ENCODE peak calls at places on chromosome 5, in nine cellular contexts. One of them, this sample, is unnamed.

GRCh38 chr5:53479045-53479655 is 1.3 kb upstream of the FST start:
- DNase-seq in H4: no peak
- DNase-seq in C1 segment of cervical spinal cord: no peak
- DNase-seq in G401: no peak
- DNase-seq in upper lobe of right lung: no peak
- DNase-seq in ELR: no peak
- DNase-seq in bronchial epithelial cell: no peak
- DNase-seq in GM12865: no peak
- DNase-seq in amniotic stem cell: no peak
- DNase-seq in this sample: no peak

GRCh38 chr5:962386-962785 is 46.2 kb upstream of the NKD2 start:
- DNase-seq in bronchial epithelial cell: no peak
- DNase-seq in ELR: no peak
- DNase-seq in amniotic stem cell: no peak
- DNase-seq in upper lobe of right lung: no peak
- DNase-seq in H4: no peak
- DNase-seq in GM12865: no peak
- DNase-seq in C1 segment of cervical spinal cord: no peak
- DNase-seq in G401: no peak
- DNase-seq in this sample: no peak

GRCh38 chr5:35799751-35800150 is 56.9 kb upstream of the IL7R start:
- DNase-seq in GM12865: no peak
- DNase-seq in G401: no peak
- DNase-seq in H4: no peak
- DNase-seq in ELR: peak; percentile 42
- DNase-seq in bronchial epithelial cell: no peak
- DNase-seq in C1 segment of cervical spinal cord: no peak
- DNase-seq in upper lobe of right lung: no peak
- DNase-seq in amniotic stem cell: no peak
- DNase-seq in this sample: no peak

GRCh38 chr5:142506046-142506445 is 179.8 kb downstream of the FGF1 start:
- DNase-seq in ELR: peak; percentile 62
- DNase-seq in H4: no peak
- DNase-seq in upper lobe of right lung: no peak
- DNase-seq in GM12865: no peak
- DNase-seq in C1 segment of cervical spinal cord: no peak
- DNase-seq in bronchial epithelial cell: peak; percentile 68
- DNase-seq in G401: no peak
- DNase-seq in amniotic stem cell: no peak
- DNase-seq in this sample: no peak

GRCh38 chr5:87069974-87070608 is 197.6 kb upstream of the RASA1 start:
- DNase-seq in ELR: peak; percentile 81
- DNase-seq in H4: peak; percentile 45
- DNase-seq in G401: peak; percentile 18
- DNase-seq in GM12865: peak; percentile 66
- DNase-seq in C1 segment of cervical spinal cord: no peak
- DNase-seq in bronchial epithelial cell: peak; percentile 63
- DNase-seq in amniotic stem cell: peak; percentile 29
- DNase-seq in upper lobe of right lung: no peak
- DNase-seq in this sample: no peak

GRCh38 chr5:107670028-107670926 is 460 bp downstream of the EFNA5 start:
- DNase-seq in G401: no peak
- DNase-seq in bronchial epithelial cell: no peak
- DNase-seq in amniotic stem cell: peak; percentile 13
- DNase-seq in GM12865: peak; percentile 78
- DNase-seq in ELR: peak; percentile 47
- DNase-seq in C1 segment of cervical spinal cord: no peak
- DNase-seq in upper lobe of right lung: peak; percentile 68
- DNase-seq in H4: peak; percentile 24
- DNase-seq in this sample: peak; percentile 15

GRCh38 chr5:90551376-90551775 is 7.2 kb upstream of the ADGRV1 start:
- DNase-seq in C1 segment of cervical spinal cord: no peak
- DNase-seq in H4: no peak
- DNase-seq in bronchial epithelial cell: no peak
- DNase-seq in upper lobe of right lung: no peak
- DNase-seq in G401: no peak
- DNase-seq in ELR: no peak
- DNase-seq in GM12865: peak; percentile 11
- DNase-seq in amniotic stem cell: no peak
- DNase-seq in this sample: no peak

GRCh38 chr5:142356716-142357468 is 32.1 kb upstream of the SPRY4 start:
- DNase-seq in H4: peak; percentile 89
- DNase-seq in amniotic stem cell: peak; percentile 89
- DNase-seq in bronchial epithelial cell: peak; percentile 75
- DNase-seq in G401: peak; percentile 84
- DNase-seq in GM12865: peak; percentile 89
- DNase-seq in C1 segment of cervical spinal cord: peak; percentile 63
- DNase-seq in ELR: peak; percentile 99
- DNase-seq in upper lobe of right lung: peak; percentile 95
- DNase-seq in this sample: peak; percentile 84

GRCh38 chr5:80059354-80059980 is 24.3 kb downstream of the THBS4 start:
- DNase-seq in G401: no peak
- DNase-seq in bronchial epithelial cell: no peak
- DNase-seq in H4: no peak
- DNase-seq in GM12865: no peak
- DNase-seq in upper lobe of right lung: no peak
- DNase-seq in amniotic stem cell: no peak
- DNase-seq in C1 segment of cervical spinal cord: no peak
- DNase-seq in ELR: no peak
- DNase-seq in this sample: no peak

GRCh38 chr5:57216714-57217113 is 42.9 kb downstream of the GPBP1 start:
- DNase-seq in upper lobe of right lung: no peak
- DNase-seq in ELR: peak; percentile 89
- DNase-seq in C1 segment of cervical spinal cord: no peak
- DNase-seq in G401: no peak
- DNase-seq in bronchial epithelial cell: peak; percentile 89
- DNase-seq in H4: no peak
- DNase-seq in GM12865: no peak
- DNase-seq in amniotic stem cell: peak; percentile 52
- DNase-seq in this sample: no peak

GRCh38 chr5:58849995-58850667 is 267.3 kb downstream of the RAB3C start:
- DNase-seq in G401: peak; percentile 71
- DNase-seq in GM12865: peak; percentile 21
- DNase-seq in ELR: peak; percentile 57
- DNase-seq in C1 segment of cervical spinal cord: no peak
- DNase-seq in H4: peak; percentile 47
- DNase-seq in bronchial epithelial cell: peak; percentile 44
- DNase-seq in amniotic stem cell: peak; percentile 18
- DNase-seq in upper lobe of right lung: peak; percentile 68
- DNase-seq in this sample: no peak

GRCh38 chr5:157926953-157927352 is 68.0 kb upstream of the CLINT1 start:
- DNase-seq in G401: no peak
- DNase-seq in bronchial epithelial cell: no peak
- DNase-seq in GM12865: no peak
- DNase-seq in H4: no peak
- DNase-seq in C1 segment of cervical spinal cord: no peak
- DNase-seq in upper lobe of right lung: no peak
- DNase-seq in ELR: no peak
- DNase-seq in amniotic stem cell: no peak
- DNase-seq in this sample: no peak

GRCh38 chr5:143106175-143106574 is 297.3 kb downstream of the NR3C1 start:
- DNase-seq in ELR: peak; percentile 70
- DNase-seq in bronchial epithelial cell: peak; percentile 50
- DNase-seq in upper lobe of right lung: no peak
- DNase-seq in H4: peak; percentile 87
- DNase-seq in GM12865: no peak
- DNase-seq in amniotic stem cell: no peak
- DNase-seq in C1 segment of cervical spinal cord: no peak
- DNase-seq in G401: peak; percentile 32
- DNase-seq in this sample: no peak

GRCh38 chr5:95216136-95216955 is 68.5 kb downstream of the MCTP1 start:
- DNase-seq in bronchial epithelial cell: peak; percentile 60
- DNase-seq in upper lobe of right lung: no peak
- DNase-seq in GM12865: no peak
- DNase-seq in C1 segment of cervical spinal cord: no peak
- DNase-seq in amniotic stem cell: no peak
- DNase-seq in G401: peak; percentile 53
- DNase-seq in ELR: peak; percentile 45
- DNase-seq in H4: no peak
- DNase-seq in this sample: no peak

GRCh38 chr5:123806644-123807043 is 294.7 kb downstream of the CSNK1G3 start:
- DNase-seq in G401: no peak
- DNase-seq in amniotic stem cell: no peak
- DNase-seq in C1 segment of cervical spinal cord: no peak
- DNase-seq in H4: no peak
- DNase-seq in bronchial epithelial cell: no peak
- DNase-seq in GM12865: no peak
- DNase-seq in ELR: no peak
- DNase-seq in upper lobe of right lung: no peak
- DNase-seq in this sample: no peak

GRCh38 chr5:157915638-157916037 is 56.7 kb upstream of the CLINT1 start:
- DNase-seq in C1 segment of cervical spinal cord: peak; percentile 46
- DNase-seq in H4: peak; percentile 82
- DNase-seq in ELR: no peak
- DNase-seq in amniotic stem cell: no peak
- DNase-seq in G401: peak; percentile 94
- DNase-seq in GM12865: no peak
- DNase-seq in upper lobe of right lung: peak; percentile 90
- DNase-seq in bronchial epithelial cell: peak; percentile 34
- DNase-seq in this sample: no peak

GRCh38 chr5:103218164-103218563 is 40.4 kb upstream of the MACIR start:
- DNase-seq in C1 segment of cervical spinal cord: no peak
- DNase-seq in amniotic stem cell: peak; percentile 24
- DNase-seq in ELR: peak; percentile 34
- DNase-seq in H4: no peak
- DNase-seq in upper lobe of right lung: no peak
- DNase-seq in GM12865: no peak
- DNase-seq in bronchial epithelial cell: peak; percentile 73
- DNase-seq in G401: no peak
- DNase-seq in this sample: no peak

GRCh38 chr5:13516195-13516594 is 428.3 kb downstream of the DNAH5 start:
- DNase-seq in upper lobe of right lung: no peak
- DNase-seq in amniotic stem cell: no peak
- DNase-seq in GM12865: no peak
- DNase-seq in G401: no peak
- DNase-seq in ELR: no peak
- DNase-seq in C1 segment of cervical spinal cord: no peak
- DNase-seq in H4: no peak
- DNase-seq in bronchial epithelial cell: peak; percentile 81
- DNase-seq in this sample: no peak

GRCh38 chr5:96614110-96614691 is 48.0 kb upstream of the CAST start:
- DNase-seq in upper lobe of right lung: no peak
- DNase-seq in bronchial epithelial cell: peak; percentile 95
- DNase-seq in H4: peak; percentile 95
- DNase-seq in C1 segment of cervical spinal cord: no peak
- DNase-seq in ELR: peak; percentile 97
- DNase-seq in amniotic stem cell: peak; percentile 83
- DNase-seq in GM12865: peak; percentile 67
- DNase-seq in G401: peak; percentile 91
- DNase-seq in this sample: no peak

GRCh38 chr5:141681695-141682641 is at the start of gene ARAP3:
- DNase-seq in amniotic stem cell: peak; percentile 57
- DNase-seq in ELR: peak; percentile 94
- DNase-seq in GM12865: no peak
- DNase-seq in upper lobe of right lung: peak; percentile 96
- DNase-seq in bronchial epithelial cell: peak; percentile 75
- DNase-seq in G401: no peak
- DNase-seq in H4: peak; percentile 81
- DNase-seq in C1 segment of cervical spinal cord: peak; percentile 39
- DNase-seq in this sample: no peak

GRCh38 chr5:179167871-179168451 is 107.8 kb downstream of the ZNF354C start:
- DNase-seq in ELR: no peak
- DNase-seq in upper lobe of right lung: peak; percentile 46
- DNase-seq in C1 segment of cervical spinal cord: no peak
- DNase-seq in H4: no peak
- DNase-seq in G401: no peak
- DNase-seq in amniotic stem cell: no peak
- DNase-seq in GM12865: no peak
- DNase-seq in bronchial epithelial cell: no peak
- DNase-seq in this sample: no peak

GRCh38 chr5:101429241-101429640 is 526.2 kb upstream of the ST8SIA4 start:
- DNase-seq in H4: no peak
- DNase-seq in G401: no peak
- DNase-seq in GM12865: no peak
- DNase-seq in ELR: peak; percentile 52
- DNase-seq in amniotic stem cell: no peak
- DNase-seq in C1 segment of cervical spinal cord: no peak
- DNase-seq in upper lobe of right lung: no peak
- DNase-seq in bronchial epithelial cell: no peak
- DNase-seq in this sample: no peak

GRCh38 chr5:154484393-154484944 is 6.4 kb upstream of the HAND1 start:
- DNase-seq in H4: no peak
- DNase-seq in amniotic stem cell: no peak
- DNase-seq in C1 segment of cervical spinal cord: no peak
- DNase-seq in upper lobe of right lung: no peak
- DNase-seq in ELR: no peak
- DNase-seq in G401: no peak
- DNase-seq in GM12865: no peak
- DNase-seq in bronchial epithelial cell: no peak
- DNase-seq in this sample: no peak

GRCh38 chr5:77971965-77972544 is 195.9 kb upstream of the TBCA start:
- DNase-seq in upper lobe of right lung: no peak
- DNase-seq in bronchial epithelial cell: no peak
- DNase-seq in GM12865: no peak
- DNase-seq in ELR: no peak
- DNase-seq in C1 segment of cervical spinal cord: no peak
- DNase-seq in amniotic stem cell: no peak
- DNase-seq in G401: no peak
- DNase-seq in H4: no peak
- DNase-seq in this sample: no peak

GRCh38 chr5:133026664-133027153 is 360 bp upstream of the ZCCHC10 start:
- DNase-seq in G401: no peak
- DNase-seq in ELR: no peak
- DNase-seq in bronchial epithelial cell: no peak
- DNase-seq in GM12865: no peak
- DNase-seq in amniotic stem cell: no peak
- DNase-seq in H4: no peak
- DNase-seq in C1 segment of cervical spinal cord: no peak
- DNase-seq in upper lobe of right lung: no peak
- DNase-seq in this sample: no peak

GRCh38 chr5:179348833-179349232 is 3.6 kb upstream of the ADAMTS2 start:
- DNase-seq in C1 segment of cervical spinal cord: no peak
- DNase-seq in upper lobe of right lung: no peak
- DNase-seq in amniotic stem cell: no peak
- DNase-seq in ELR: no peak
- DNase-seq in G401: no peak
- DNase-seq in H4: no peak
- DNase-seq in GM12865: no peak
- DNase-seq in bronchial epithelial cell: no peak
- DNase-seq in this sample: no peak

GRCh38 chr5:54610197-54610898 is 92.8 kb downstream of the SNX18 start:
- DNase-seq in C1 segment of cervical spinal cord: no peak
- DNase-seq in ELR: peak; percentile 21
- DNase-seq in amniotic stem cell: no peak
- DNase-seq in H4: peak; percentile 24
- DNase-seq in G401: no peak
- DNase-seq in bronchial epithelial cell: peak; percentile 20
- DNase-seq in GM12865: peak; percentile 72
- DNase-seq in upper lobe of right lung: no peak
- DNase-seq in this sample: no peak

GRCh38 chr5:52469420-52469819 is 318.3 kb upstream of the ITGA1 start:
- DNase-seq in C1 segment of cervical spinal cord: no peak
- DNase-seq in amniotic stem cell: no peak
- DNase-seq in G401: no peak
- DNase-seq in upper lobe of right lung: no peak
- DNase-seq in bronchial epithelial cell: no peak
- DNase-seq in H4: no peak
- DNase-seq in ELR: no peak
- DNase-seq in GM12865: no peak
- DNase-seq in this sample: no peak

GRCh38 chr5:178074266-178074952 is 38.9 kb upstream of the N4BP3 start:
- DNase-seq in bronchial epithelial cell: no peak
- DNase-seq in C1 segment of cervical spinal cord: no peak
- DNase-seq in ELR: peak; percentile 29
- DNase-seq in GM12865: peak; percentile 24
- DNase-seq in amniotic stem cell: no peak
- DNase-seq in G401: peak; percentile 65
- DNase-seq in upper lobe of right lung: no peak
- DNase-seq in H4: no peak
- DNase-seq in this sample: no peak

GRCh38 chr5:154993461-154993860 is 20.1 kb upstream of the KIF4B start:
- DNase-seq in G401: no peak
- DNase-seq in H4: no peak
- DNase-seq in bronchial epithelial cell: no peak
- DNase-seq in upper lobe of right lung: no peak
- DNase-seq in amniotic stem cell: no peak
- DNase-seq in C1 segment of cervical spinal cord: no peak
- DNase-seq in GM12865: no peak
- DNase-seq in ELR: no peak
- DNase-seq in this sample: no peak

GRCh38 chr5:159913048-159913447 is 3.2 kb upstream of the ADRA1B start:
- DNase-seq in bronchial epithelial cell: peak; percentile 72
- DNase-seq in H4: no peak
- DNase-seq in amniotic stem cell: peak; percentile 56
- DNase-seq in upper lobe of right lung: no peak
- DNase-seq in ELR: peak; percentile 91
- DNase-seq in G401: no peak
- DNase-seq in GM12865: no peak
- DNase-seq in C1 segment of cervical spinal cord: no peak
- DNase-seq in this sample: no peak